ENCODE peak calls at places on chromosomes 6 and 20, in ten cellular contexts. A, S, F, C, Y, E, J, P, T and V are unnamed samples.

GRCh38 chr20:42549496-42549895 is 640.2 kb downstream of the PTPRT start:
- DNase-seq in A (no peak), S (no peak), F (no peak), C (no peak), Y (no peak), E (no peak), J (no peak), P (peak; percentile 55), T (no peak), V (no peak)

GRCh38 chr6:163459536-163459935 is 45.0 kb downstream of the QKI start:
- DNase-seq in A (no peak), S (no peak), F (no peak), C (no peak), Y (peak; percentile 59), E (no peak), J (no peak), P (no peak), T (no peak), V (no peak)

GRCh38 chr6:105733556-105734162 is 330.8 kb upstream of the PREP start:
- DNase-seq in A (no peak), S (peak; percentile 25), F (peak; percentile 55), C (peak; percentile 40), Y (peak; percentile 60), E (no peak), J (no peak), P (no peak), T (no peak), V (peak; percentile 1)

GRCh38 chr6:42367353-42368011 is 84.2 kb downstream of the TRERF1 start:
- DNase-seq in A (peak; percentile 35), S (no peak), F (no peak), C (peak; percentile 81), Y (peak; percentile 60), E (no peak), J (no peak), P (no peak), T (no peak), V (no peak)

GRCh38 chr6:3748208-3748701 is 3.3 kb downstream of the PXDC1 start:
- DNase-seq in A (peak; percentile 68), S (no peak), F (peak; percentile 90), C (peak; percentile 89), Y (peak; percentile 86), E (peak; percentile 68), J (peak; percentile 82), P (no peak), T (no peak), V (peak; percentile 86)

GRCh38 chr6:150702675-150703074 is 103.0 kb downstream of the PLEKHG1 start:
- DNase-seq in A (no peak), S (no peak), F (no peak), C (no peak), Y (no peak), E (no peak), J (no peak), P (no peak), T (no peak), V (no peak)

GRCh38 chr6:81476881-81477280 is 275.6 kb downstream of the TENT5A start:
- DNase-seq in A (no peak), S (no peak), F (peak; percentile 5), C (peak; percentile 40), Y (peak; percentile 52), E (no peak), J (no peak), P (no peak), T (no peak), V (no peak)

GRCh38 chr6:117215353-117216090 is 49.8 kb upstream of the VGLL2 start:
- DNase-seq in A (no peak), S (peak; percentile 32), F (peak; percentile 46), C (no peak), Y (no peak), E (no peak), J (no peak), P (no peak), T (no peak), V (no peak)

GRCh38 chr20:37178839-37179670 is at the start of the genes MROH8 and RPN2:
- DNase-seq in A (peak; percentile 98), S (peak; percentile 73), F (peak; percentile 96), C (peak; percentile 99), Y (peak; percentile 98), E (peak; percentile 98), J (peak; percentile 98), P (peak; percentile 99), T (peak; percentile 93), V (peak; percentile 96)

GRCh38 chr6:158566207-158566818 is 6.4 kb downstream of the TMEM181 start:
- DNase-seq in A (no peak), S (no peak), F (no peak), C (no peak), Y (no peak), E (no peak), J (no peak), P (no peak), T (no peak), V (no peak)

GRCh38 chr6:158569036-158569435 is 9.1 kb downstream of the TMEM181 start:
- DNase-seq in A (no peak), S (no peak), F (no peak), C (no peak), Y (no peak), E (no peak), J (no peak), P (no peak), T (no peak), V (no peak)

GRCh38 chr6:158567152-158567551 is 7.3 kb downstream of the TMEM181 start:
- DNase-seq in A (no peak), S (no peak), F (no peak), C (no peak), Y (no peak), E (no peak), J (no peak), P (no peak), T (no peak), V (no peak)

GRCh38 chr6:158568549-158568948 is 8.7 kb downstream of the TMEM181 start:
- DNase-seq in A (no peak), S (no peak), F (no peak), C (no peak), Y (no peak), E (no peak), J (no peak), P (no peak), T (no peak), V (no peak)

DNA sequence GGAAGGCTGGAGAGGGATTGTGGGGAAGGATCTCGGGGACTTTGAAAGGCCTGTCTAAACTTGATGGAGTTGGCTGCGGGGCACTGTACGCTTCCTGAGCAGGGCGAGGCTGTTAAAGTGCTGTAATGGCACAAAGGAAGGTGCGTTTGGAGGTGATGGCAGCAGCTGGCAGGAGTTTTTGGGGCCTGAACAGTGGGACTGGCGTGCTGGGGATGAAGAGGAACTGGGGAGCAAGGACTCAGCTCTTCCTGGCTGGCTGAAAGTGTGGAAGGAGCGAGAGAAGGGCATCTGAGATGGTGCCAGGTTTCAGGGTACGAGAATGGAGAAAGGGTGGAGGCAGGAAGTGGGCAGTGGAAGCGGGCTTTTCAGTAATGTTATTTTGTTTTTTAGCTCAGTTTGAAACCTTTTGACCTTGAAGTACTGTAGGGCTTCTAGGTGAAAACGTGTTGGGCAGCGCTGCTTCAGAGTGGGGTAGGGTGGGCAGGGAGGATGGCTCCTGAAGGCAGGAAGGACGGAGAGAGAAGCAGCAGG is 8.0 kb downstream of the TMEM181 start:
- DNase-seq in A (no peak), S (no peak), F (no peak), C (no peak), Y (no peak), E (no peak), J (no peak), P (no peak), T (no peak), V (no peak)
- H3K4me1 ChIP-seq in A (peaks cover 14% of the 10 kb centered on the region), S (peaks cover 29% of the 10 kb centered on the region), F (peaks cover 21% of the 10 kb centered on the region), C (peaks cover 31% of the 10 kb centered on the region), Y (peaks cover 2% of the 10 kb centered on the region), E (peaks cover 18% of the 10 kb centered on the region), J (no peaks in the 10 kb centered on the region), P (peaks cover 7% of the 10 kb centered on the region), T (peaks cover 46% of the 10 kb centered on the region), V (no peaks in the 10 kb centered on the region)

GRCh38 chr6:139485742-139486475 is 111.5 kb upstream of the CITED2 start:
- DNase-seq in A (no peak), S (no peak), F (no peak), C (peak; percentile 19), Y (no peak), E (no peak), J (no peak), P (no peak), T (no peak), V (no peak)
- H3K4me1 ChIP-seq in A (no peaks in the 10 kb centered on the region), S (no peaks in the 10 kb centered on the region), F (no peaks in the 10 kb centered on the region), C (no peaks in the 10 kb centered on the region), Y (no peaks in the 10 kb centered on the region), E (no peaks in the 10 kb centered on the region), J (no peaks in the 10 kb centered on the region), P (peaks cover 19% of the 10 kb centered on the region), T (no peaks in the 10 kb centered on the region), V (no peaks in the 10 kb centered on the region)

GRCh38 chr6:52393780-52394179 is 26.4 kb upstream of the EFHC1 start:
- DNase-seq in A (no peak), S (no peak), F (no peak), C (no peak), Y (no peak), E (no peak), J (no peak), P (no peak), T (no peak), V (no peak)

GRCh38 chr6:52391599-52391998 is 28.5 kb upstream of the EFHC1 start:
- DNase-seq in A (no peak), S (no peak), F (no peak), C (no peak), Y (no peak), E (no peak), J (no peak), P (no peak), T (no peak), V (no peak)

GRCh38 chr6:52390361-52390727 is 28.4 kb downstream of the PAQR8 start:
- DNase-seq in A (no peak), S (peak; percentile 25), F (peak; percentile 86), C (peak; percentile 78), Y (peak; percentile 73), E (no peak), J (no peak), P (no peak), T (peak; percentile 60), V (peak; percentile 34)

GRCh38 chr6:52392944-52393343 is 27.2 kb upstream of the EFHC1 start:
- DNase-seq in A (no peak), S (no peak), F (peak; percentile 50), C (peak; percentile 51), Y (peak; percentile 82), E (no peak), J (no peak), P (no peak), T (no peak), V (no peak)

GRCh38 chr6:52394251-52394666 is 25.9 kb upstream of the EFHC1 start:
- DNase-seq in A (no peak), S (no peak), F (no peak), C (no peak), Y (no peak), E (no peak), J (no peak), P (no peak), T (no peak), V (no peak)
- H3K4me1 ChIP-seq in A (peaks cover 32% of the 10 kb centered on the region), S (peaks cover 19% of the 10 kb centered on the region), F (peaks cover 36% of the 10 kb centered on the region), C (peaks cover 2% of the 10 kb centered on the region), Y (peaks cover 5% of the 10 kb centered on the region), E (peaks cover 47% of the 10 kb centered on the region), J (peaks cover 15% of the 10 kb centered on the region), P (peaks cover 14% of the 10 kb centered on the region), T (peaks cover 82% of the 10 kb centered on the region), V (peaks cover 25% of the 10 kb centered on the region)

GRCh38 chr6:104108587-104108986 is 751.1 kb downstream of the HACE1 start:
- DNase-seq in A (no peak), S (no peak), F (peak; percentile 85), C (no peak), Y (no peak), E (no peak), J (no peak), P (no peak), T (no peak), V (no peak)

GRCh38 chr6:104109806-104110205 is 749.9 kb downstream of the HACE1 start:
- DNase-seq in A (no peak), S (no peak), F (peak; percentile 55), C (no peak), Y (no peak), E (no peak), J (no peak), P (no peak), T (no peak), V (no peak)
- H3K4me1 ChIP-seq in A (no peaks in the 10 kb centered on the region), S (no peaks in the 10 kb centered on the region), F (peaks cover 20% of the 10 kb centered on the region), C (no peaks in the 10 kb centered on the region), Y (no peaks in the 10 kb centered on the region), E (no peaks in the 10 kb centered on the region), J (no peaks in the 10 kb centered on the region), P (no peaks in the 10 kb centered on the region), T (no peaks in the 10 kb centered on the region), V (no peaks in the 10 kb centered on the region)